ENCODE peak calls at places on chromosomes 7 and 10, in nine cellular contexts. I is upper lobe of right lung; C is MV-4-11; W is mammary epithelial cell; F is activated CD8-positive, alpha-beta T cell treated with anti-CD3 and anti-CD28 coated beads, Interleukin-2, amount 10 ng/mL, durations not matched to agents 7 days and 5 days; M is WERI-Rb-1; S is cardiac muscle cell; H is activated T-helper 9 cell treated with anti-CD3 and anti-CD28 coated beads, Interleukin-2, amount 50 U/mL, for 16 hours; G is lung microvascular endothelial cell. D is an unnamed sample.

GRCh38 chr10:104449402-104449801 is 95.8 kb downstream of the CFAP58 start:
- DNase-seq in I (no peak), C (no peak), W (no peak), F (no peak), M (no peak), S (no peak), H (no peak), G (no peak), D (no peak)

GRCh38 chr10:117619200-117619599 is 76.7 kb downstream of the EMX2 start:
- DNase-seq in I (no peak), C (peak; percentile 6), W (no peak), F (no peak), M (no peak), S (no peak), H (no peak), G (no peak), D (no peak)

GRCh38 chr10:132762267-132762666 is 23.7 kb downstream of the NKX6-2 start:
- DNase-seq in I (no peak), C (no peak), W (no peak), F (no peak), M (no peak), S (no peak), H (no peak), G (no peak), D (no peak)

GRCh38 chr7:87217983-87218653 is 1.4 kb downstream of the TMEM243 start:
- DNase-seq in I (no peak), C (no peak), W (no peak), F (no peak), M (no peak), S (no peak), H (no peak), G (no peak), D (no peak)

GRCh38 chr10:70699659-70700174 is 27.4 kb downstream of the ADAMTS14 start:
- DNase-seq in I (no peak), C (peak; percentile 32), W (no peak), F (no peak), M (peak; percentile 28), S (no peak), H (no peak), G (no peak), D (no peak)

GRCh38 chr7:2894118-2894940 is 50.2 kb upstream of the GNA12 start:
- DNase-seq in I (no peak), C (peak; percentile 2), W (no peak), F (peak; percentile 65), M (no peak), S (no peak), H (peak; percentile 11), G (no peak), D (peak; percentile 79)

GRCh38 chr7:55140221-55140980 is 121.6 kb downstream of the EGFR start:
- DNase-seq in I (no peak), C (peak; percentile 67), W (peak; percentile 88), F (no peak), M (no peak), S (peak; percentile 85), H (no peak), G (peak; percentile 91), D (no peak)

GRCh38 chr7:90625051-90625450 is 28.9 kb downstream of the CDK14 start:
- DNase-seq in I (no peak), C (no peak), W (no peak), F (no peak), M (no peak), S (peak; percentile 35), H (no peak), G (no peak), D (no peak)

GRCh38 chr10:110996256-110996655 is 76.9 kb downstream of the SHOC2 start:
- DNase-seq in I (no peak), C (no peak), W (no peak), F (no peak), M (no peak), S (no peak), H (no peak), G (no peak), D (no peak)

GRCh38 chr7:101858437-101859385 is 41.3 kb downstream of the CUX1 start:
- DNase-seq in I (no peak), C (no peak), W (no peak), F (no peak), M (no peak), S (no peak), H (no peak), G (no peak), D (peak; percentile 52)

GRCh38 chr10:71811351-71811750 is 38.0 kb upstream of the VSIR start:
- DNase-seq in I (no peak), C (no peak), W (no peak), F (no peak), M (no peak), S (no peak), H (no peak), G (no peak), D (no peak)

GRCh38 chr7:1693991-1694524 is 24.0 kb downstream of the ELFN1 start:
- DNase-seq in I (peak; percentile 53), C (no peak), W (no peak), F (no peak), M (peak; percentile 25), S (peak; percentile 70), H (no peak), G (peak; percentile 37), D (peak; percentile 42)

GRCh38 chr7:23268746-23269145 is 22.2 kb downstream of the GPNMB start:
- DNase-seq in I (no peak), C (no peak), W (peak; percentile 15), F (no peak), M (no peak), S (no peak), H (no peak), G (no peak), D (no peak)

GRCh38 chr10:105023223-105023622 is 382.1 kb downstream of the SORCS3 start:
- DNase-seq in I (no peak), C (no peak), W (no peak), F (no peak), M (no peak), S (no peak), H (no peak), G (no peak), D (no peak)

GRCh38 chr7:64686493-64687184 is 20.7 kb downstream of the ZNF107 start:
- DNase-seq in I (no peak), C (peak; percentile 97), W (peak; percentile 90), F (no peak), M (no peak), S (no peak), H (no peak), G (no peak), D (no peak)

GRCh38 chr10:11397077-11397476 is 214.4 kb downstream of the USP6NL start:
- DNase-seq in I (no peak), C (no peak), W (no peak), F (no peak), M (no peak), S (no peak), H (no peak), G (no peak), D (no peak)

GRCh38 chr10:78307576-78307975 is 273.9 kb downstream of the RPS24 start:
- DNase-seq in I (no peak), C (no peak), W (no peak), F (no peak), M (no peak), S (no peak), H (no peak), G (no peak), D (no peak)

GRCh38 chr10:21993360-21994001 is 10.0 kb downstream of the DNAJC1 start:
- DNase-seq in I (no peak), C (peak; percentile 39), W (peak; percentile 9), F (no peak), M (no peak), S (peak; percentile 62), H (no peak), G (peak; percentile 41), D (no peak)

GRCh38 chr10:78729366-78729765 is 339.4 kb upstream of the ZMIZ1 start:
- DNase-seq in I (no peak), C (no peak), W (no peak), F (no peak), M (no peak), S (no peak), H (no peak), G (no peak), D (no peak)

GRCh38 chr7:129664029-129665012 is 52.8 kb downstream of the NRF1 start:
- DNase-seq in I (no peak), C (peak; percentile 74), W (peak; percentile 48), F (peak; percentile 23), M (peak; percentile 17), S (peak; percentile 83), H (no peak), G (peak; percentile 72), D (no peak)

GRCh38 chr10:15718495-15719061 is 1.1 kb downstream of the ITGA8 start:
- DNase-seq in I (no peak), C (no peak), W (no peak), F (no peak), M (no peak), S (no peak), H (no peak), G (no peak), D (no peak)

D was measured in activated effector memory CD4-positive, alpha-beta T cell treated with anti-CD3 and anti-CD28 coated beads, Interleukin-2, amount 50 U/mL, for 16 hours.